ENCODE peak calls at places on chromosome 20, in four cellular contexts. O is stomach, L is prostate gland, I is HL-60. M is an unnamed sample.
A peak's percentile ranks its signal among the peaks of the same experiment; 100 is the strongest.

GRCh38 chr20:48349673-48350072 is 478.1 kb downstream of the PREX1 start:
- DNase-seq in I (no peak), L (no peak), O (no peak), M (no peak)

GRCh38 chr20:39829713-39830112 is 859.3 kb downstream of the MAFB start:
- DNase-seq in O (no peak), I (no peak), L (no peak), M (no peak)

GRCh38 chr20:11901127-11901526 is 16.6 kb upstream of the BTBD3 start:
- DNase-seq in O (no peak), I (no peak), L (no peak), M (no peak)

GRCh38 chr20:64063389-64064144 is 569 bp downstream of the TCEA2 start:
- DNase-seq in I (no peak), O (no peak), L (no peak), M (no peak)

GRCh38 chr20:24755411-24755922 is 193.6 kb upstream of the CST7 start:
- DNase-seq in O (peak; percentile 18), I (no peak), L (no peak), M (no peak)

GRCh38 chr20:61044499-61044898 is 207.6 kb upstream of the CDH4 start:
- DNase-seq in O (no peak), L (no peak), I (no peak), M (no peak)

GRCh38 chr20:53872561-53873248 is 197.7 kb downstream of the BCAS1 start:
- DNase-seq in L (no peak), I (no peak), O (no peak), M (no peak)

GRCh38 chr20:10794765-10795164 is 121.0 kb upstream of the JAG1 start:
- DNase-seq in I (no peak), O (no peak), L (no peak), M (no peak)

GRCh38 chr20:371755-372542 is 8.6 kb upstream of the TRIB3 start:
- DNase-seq in O (peak; percentile 71), L (peak; percentile 64), I (peak; percentile 92), M (no peak)

GRCh38 chr20:32481311-32482103 is 103.6 kb downstream of the NOL4L start:
- DNase-seq in O (no peak), L (no peak), I (no peak), M (no peak)

GRCh38 chr20:61748376-61748775 is 317.3 kb downstream of the TAF4 start:
- DNase-seq in I (no peak), O (no peak), L (no peak), M (no peak)

GRCh38 chr20:22861231-22861980 is 173.7 kb upstream of the SSTR4 start:
- DNase-seq in O (no peak), I (no peak), L (no peak), M (no peak)

GRCh38 chr20:4973330-4974097 is 27.8 kb downstream of the SLC23A2 start:
- DNase-seq in O (peak; percentile 43), L (no peak), I (peak; percentile 21), M (no peak)

GRCh38 chr20:50186151-50186885 is 4.3 kb upstream of the CEBPB start:
- DNase-seq in O (peak; percentile 99), I (peak; percentile 88), L (peak; percentile 94), M (peak; percentile 92)

GRCh38 chr20:10929023-10929422 is 255.2 kb upstream of the JAG1 start:
- DNase-seq in I (no peak), L (peak; percentile 9), O (no peak), M (no peak)

GRCh38 chr20:31602779-31603441 is 2.2 kb upstream of the ID1 start:
- DNase-seq in O (peak; percentile 49), L (no peak), I (peak; percentile 81), M (no peak)

GRCh38 chr20:7708782-7709181 is 231.5 kb downstream of the HAO1 start:
- DNase-seq in L (no peak), I (no peak), O (no peak), M (no peak)

GRCh38 chr20:4465855-4466545 is 255.7 kb upstream of the PRND start:
- DNase-seq in L (no peak), I (no peak), O (no peak), M (no peak)

GRCh38 chr20:53664121-53664520 is 70.5 kb upstream of the ZNF217 start:
- DNase-seq in L (no peak), O (peak; percentile 39), I (no peak), M (no peak)

GRCh38 chr20:60297649-60298048 is 339.4 kb downstream of the CDH26 start:
- DNase-seq in O (peak; percentile 34), I (no peak), L (peak; percentile 21), M (no peak)

GRCh38 chr20:24768977-24769675 is 179.9 kb upstream of the CST7 start:
- DNase-seq in I (no peak), O (peak; percentile 20), L (no peak), M (no peak)

GRCh38 chr20:51043811-51044210 is 20.9 kb upstream of the KCNG1 start:
- DNase-seq in I (no peak), O (no peak), L (no peak), M (peak; percentile 19)

GRCh38 chr20:33963756-33964155 is 30.0 kb upstream of the RALY start:
- DNase-seq in O (no peak), L (no peak), I (peak; percentile 56), M (no peak)

DNA sequence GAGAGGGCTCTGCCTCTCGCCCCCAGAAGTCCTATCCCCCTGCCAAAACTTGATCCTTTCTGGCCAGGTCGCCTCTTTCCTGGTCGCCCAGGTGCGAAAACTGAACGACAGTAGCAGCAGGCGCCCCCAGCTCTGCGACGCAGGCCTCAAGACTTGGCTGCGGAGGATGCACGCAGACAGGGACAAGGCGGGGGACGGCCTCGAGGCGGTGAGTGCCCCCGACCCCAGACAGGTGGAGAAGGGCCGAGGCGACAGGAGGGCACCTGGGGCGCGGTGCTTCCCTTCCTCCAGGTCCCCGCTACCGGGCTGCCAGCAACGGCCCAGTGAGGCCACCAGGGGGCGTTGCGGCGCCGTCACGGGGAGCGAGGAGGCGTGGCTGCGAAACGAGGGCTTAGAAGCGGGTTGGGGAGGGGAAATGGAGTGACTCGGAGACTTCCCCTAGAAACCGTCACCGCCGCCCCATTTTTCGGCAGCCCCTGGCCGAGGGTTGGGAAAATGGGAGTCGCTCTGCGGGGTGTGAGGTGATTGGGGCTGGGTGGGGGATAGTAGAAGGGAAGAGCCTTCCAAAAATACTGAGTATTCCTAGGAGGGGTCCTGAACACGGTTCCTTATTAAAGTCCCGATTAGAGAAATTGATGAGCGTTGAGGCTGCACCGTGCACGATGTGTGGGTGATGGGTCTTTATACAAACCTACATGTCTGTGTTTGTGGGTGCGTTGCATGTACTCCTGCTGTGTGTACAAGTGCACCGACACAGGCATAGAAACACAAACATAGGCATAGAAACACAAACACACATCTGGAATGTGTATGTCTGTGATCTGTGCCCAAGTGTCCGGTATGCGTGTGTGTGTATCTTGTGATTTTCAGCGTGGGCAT is 44.6 kb downstream of the ARHGAP40 start:
- DNase-seq in L (peak; percentile 67), O (peak; percentile 83), I (peak; percentile 78), M (no peak)
- TF ChIP-seq CTCF in L (peak; percentile 92), O (peak; percentile 48), I (peak; percentile 67), M (peak; percentile 72)

GRCh38 chr20:44642203-44643153 is 9.0 kb downstream of the ADA start:
- DNase-seq in L (peak; percentile 21), O (peak; percentile 74), I (peak; percentile 82), M (peak; percentile 43)

GRCh38 chr20:44643154-44643519 is 8.4 kb downstream of the ADA start:
- DNase-seq in I (no peak), L (no peak), O (no peak), M (no peak)

GRCh38 chr20:44643596-44644383 is 7.7 kb downstream of the ADA start:
- DNase-seq in O (peak; percentile 49), L (no peak), I (peak; percentile 48), M (no peak)

GRCh38 chr20:44646023-44646640 is 5.4 kb downstream of the ADA start:
- DNase-seq in O (no peak), L (no peak), I (peak; percentile 93), M (no peak)

GRCh38 chr20:44644384-44645131 is 6.9 kb downstream of the ADA start:
- DNase-seq in I (peak; percentile 60), O (no peak), L (no peak), M (no peak)
- TF ChIP-seq POLR2AphosphoS5 in I (no peak), O (no peak), L (no peak), M (no peak)

DNA sequence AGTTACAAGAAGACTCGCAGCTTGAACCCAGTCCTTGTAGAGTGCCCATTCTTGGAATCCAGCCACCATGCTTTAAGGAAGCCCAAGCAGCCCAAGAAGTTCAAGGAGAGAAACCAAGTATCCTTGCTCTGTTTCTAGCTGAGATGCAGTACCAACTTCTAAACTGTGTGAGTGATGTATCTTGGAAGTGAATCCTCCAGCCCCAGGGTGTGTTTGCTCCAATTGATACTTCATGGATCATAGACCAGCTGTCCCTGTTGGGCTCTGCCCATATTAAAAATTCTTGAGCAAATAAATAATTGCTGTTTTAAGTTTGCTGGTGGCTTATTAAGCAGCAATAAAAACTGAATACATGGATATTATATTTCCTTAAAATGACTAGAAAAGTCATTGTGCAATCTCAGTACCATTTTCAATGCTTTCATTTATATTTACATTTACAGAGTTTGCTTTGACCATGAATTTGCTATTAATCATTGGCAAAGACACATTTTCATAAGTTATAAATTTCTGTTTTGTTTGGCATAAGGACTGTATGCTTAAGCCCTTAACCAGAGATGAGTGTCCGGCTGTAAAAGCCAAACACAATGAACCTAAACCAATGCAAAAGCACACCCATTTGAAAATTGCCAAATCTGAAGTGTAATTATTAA is 9.2 kb downstream of the SPTLC3 start:
- DNase-seq in O (no peak), L (no peak), I (no peak), M (no peak)
- TF ChIP-seq CTCF in O (no peak), L (no peak), I (no peak), M (no peak)

GRCh38 chr20:47317127-47317895 is 39.2 kb downstream of the ZMYND8 start:
- DNase-seq in O (peak; percentile 68), L (peak; percentile 86), I (peak; percentile 70), M (peak; percentile 65)
- TF ChIP-seq POLR2AphosphoS5 in O (peak; percentile 96), L (peak; percentile 89), I (no peak), M (peak; percentile 96)

M was measured in breast epithelium.